ENCODE peak calls at places on chromosome 2, in seven cellular contexts. Y is activated T-helper 1 cell treated with anti-CD3 and anti-CD28 coated beads, Interleukin-2, amount 50 U/mL, for 16 hours; J is T-helper 9 cell; K is sciatic nerve; Z is mucosa of descending colon; F is iris pigment epithelial cell; M is HFFc6. R is an unnamed sample.

GRCh38 chr2:46589381-46589780 is 110.0 kb downstream of the TMEM247 start:
- DNase-seq in Y (no peak), J (no peak), K (no peak), Z (no peak), F (no peak), M (no peak), R (no peak)

GRCh38 chr2:206989306-206989705 is 50.0 kb downstream of the CPO start:
- DNase-seq in Y (no peak), J (no peak), K (no peak), Z (peak; percentile 40), F (no peak), M (no peak), R (peak; percentile 64)

GRCh38 chr2:137770161-137770560 is 194.1 kb upstream of the HNMT start:
- DNase-seq in Y (no peak), J (no peak), K (no peak), Z (no peak), F (no peak), M (no peak), R (no peak)

GRCh38 chr2:45681675-45682074 is 30.2 kb downstream of the PRKCE start:
- DNase-seq in Y (no peak), J (no peak), K (no peak), Z (no peak), F (peak; percentile 85), M (peak; percentile 90), R (no peak)

GRCh38 chr2:46802665-46803550 is 112.7 kb downstream of the MCFD2 start:
- DNase-seq in Y (no peak), J (no peak), K (no peak), Z (no peak), F (no peak), M (no peak), R (no peak)

GRCh38 chr2:31205186-31205585 is 12.1 kb downstream of the CAPN14 start:
- DNase-seq in Y (no peak), J (no peak), K (no peak), Z (no peak), F (no peak), M (no peak), R (no peak)

GRCh38 chr2:103161456-103162289 is 399.8 kb downstream of the TMEM182 start:
- DNase-seq in Y (no peak), J (no peak), K (no peak), Z (no peak), F (peak; percentile 50), M (peak; percentile 37), R (no peak)

GRCh38 chr2:16226942-16227664 is 286.8 kb downstream of the MYCN start:
- DNase-seq in Y (no peak), J (no peak), K (no peak), Z (no peak), F (no peak), M (no peak), R (no peak)

GRCh38 chr2:202064206-202064880 is 8.7 kb upstream of the KIAA2012 start:
- DNase-seq in Y (no peak), J (no peak), K (no peak), Z (no peak), F (peak; percentile 98), M (peak; percentile 62), R (no peak)

GRCh38 chr2:33363599-33364300 is 112.7 kb upstream of the RASGRP3 start:
- DNase-seq in Y (no peak), J (no peak), K (no peak), Z (no peak), F (peak; percentile 86), M (peak; percentile 58), R (no peak)

GRCh38 chr2:105144941-105145300 is 96.6 kb upstream of the GPR45 start:
- DNase-seq in Y (no peak), J (no peak), K (no peak), Z (no peak), F (no peak), M (no peak), R (no peak)

GRCh38 chr2:113067681-113068080 is at the start of gene IL1F10:
- DNase-seq in Y (no peak), J (no peak), K (no peak), Z (no peak), F (no peak), M (no peak), R (no peak)

GRCh38 chr2:8684885-8685696 is 3.2 kb downstream of the ID2 start:
- DNase-seq in Y (peak; percentile 35), J (peak; percentile 29), K (peak; percentile 78), Z (peak; percentile 90), F (peak; percentile 10), M (peak; percentile 52), R (peak; percentile 79)

GRCh38 chr2:235270951-235271350 is 222.9 kb upstream of the AGAP1 start:
- DNase-seq in Y (no peak), J (no peak), K (no peak), Z (no peak), F (peak; percentile 96), M (peak; percentile 42), R (no peak)

GRCh38 chr2:113105047-113105446 is 22.4 kb upstream of the IL1RN start:
- DNase-seq in Y (no peak), J (no peak), K (no peak), Z (no peak), F (peak; percentile 71), M (peak; percentile 64), R (no peak)

GRCh38 chr2:240655931-240656886 is 26.5 kb downstream of the AQP12B start:
- DNase-seq in Y (no peak), J (no peak), K (no peak), Z (no peak), F (peak; percentile 65), M (no peak), R (no peak)

GRCh38 chr2:3470166-3470651 is 49.1 kb downstream of the ADI1 start:
- DNase-seq in Y (no peak), J (no peak), K (peak; percentile 77), Z (no peak), F (peak; percentile 92), M (peak; percentile 88), R (peak; percentile 78)

GRCh38 chr2:141497262-141497661 is 633.6 kb downstream of the LRP1B start:
- DNase-seq in Y (no peak), J (no peak), K (no peak), Z (no peak), F (no peak), M (no peak), R (no peak)

GRCh38 chr2:42795275-42795674 is 2.9 kb upstream of the HAAO start:
- DNase-seq in Y (no peak), J (no peak), K (no peak), Z (no peak), F (no peak), M (no peak), R (no peak)

GRCh38 chr2:112465373-112465772 is 16.6 kb upstream of the TTL start:
- DNase-seq in Y (no peak), J (no peak), K (no peak), Z (no peak), F (peak; percentile 38), M (no peak), R (no peak)

GRCh38 chr2:218003265-218003950 is 613 bp upstream of the TNS1 start:
- DNase-seq in Y (no peak), J (no peak), K (peak; percentile 75), Z (no peak), F (no peak), M (no peak), R (no peak)

GRCh38 chr2:230042195-230042594 is 26.5 kb downstream of the SLC16A14 start:
- DNase-seq in Y (no peak), J (no peak), K (no peak), Z (no peak), F (no peak), M (peak; percentile 2), R (no peak)

GRCh38 chr2:203565076-203565475 is 30.0 kb upstream of the RAPH1 start:
- DNase-seq in Y (no peak), J (no peak), K (no peak), Z (no peak), F (no peak), M (no peak), R (no peak)

GRCh38 chr2:138713069-138713496 is 67.1 kb downstream of the NXPH2 start:
- DNase-seq in Y (no peak), J (no peak), K (no peak), Z (no peak), F (no peak), M (no peak), R (no peak)

GRCh38 chr2:84881581-84882414 is 914 bp upstream of the TRABD2A start:
- DNase-seq in Y (peak; percentile 80), J (peak; percentile 78), K (peak; percentile 86), Z (peak; percentile 91), F (peak; percentile 85), M (peak; percentile 78), R (peak; percentile 85)

R was measured in lower lobe of right lung.